ENCODE peak calls at places on chromosomes 3 and 15, in ten cellular contexts. Y is tibial nerve, F is psoas muscle, P is pancreas, I is HCT116, D is breast epithelium, Z is astrocyte, J is mammary epithelial cell, L is AG04450, Q is heart right ventricle. K is an unnamed sample.

GRCh38 chr15:41661529-41662225 is 1.5 kb downstream of the MGA start:
- DNase-seq in P (peak; percentile 77), I (no peak), L (peak; percentile 39), Y (peak; percentile 32), F (peak; percentile 76), D (peak; percentile 54), Q (peak; percentile 73), Z (peak; percentile 82), J (peak; percentile 62), K (peak; percentile 77)

GRCh38 chr3:130839815-130840214 is 54.1 kb upstream of the ATP2C1 start:
- DNase-seq in J (no peak), I (no peak), Y (no peak), Z (no peak), D (no peak), P (no peak), L (no peak), F (no peak), Q (peak; percentile 7), K (no peak)

GRCh38 chr15:89900849-89901248 is 7.1 kb upstream of the AP3S2 start:
- DNase-seq in Y (no peak), I (no peak), L (no peak), J (no peak), F (no peak), Q (peak; percentile 32), D (no peak), P (no peak), Z (no peak), K (no peak)

GRCh38 chr3:169607909-169608308 is 55.6 kb downstream of the MECOM start:
- DNase-seq in J (no peak), L (no peak), F (no peak), D (no peak), I (no peak), Y (no peak), P (no peak), Z (no peak), Q (no peak), K (no peak)

GRCh38 chr3:63051920-63052319 is 176.7 kb upstream of the CADPS start:
- DNase-seq in D (no peak), F (no peak), Q (no peak), I (no peak), Z (peak; percentile 97), L (no peak), J (no peak), P (no peak), Y (no peak), K (no peak)

GRCh38 chr15:44299997-44300396 is 11.5 kb downstream of the GOLM2 start:
- DNase-seq in Z (no peak), F (no peak), P (no peak), J (no peak), D (no peak), Y (no peak), L (no peak), Q (no peak), I (no peak), K (no peak)

GRCh38 chr3:187491371-187491770 is 123.2 kb downstream of the RTP4 start:
- DNase-seq in I (no peak), Z (no peak), Q (no peak), Y (no peak), J (no peak), P (no peak), D (no peak), F (no peak), L (no peak), K (no peak)

GRCh38 chr3:31667582-31667981 is 134.9 kb downstream of the STT3B start:
- DNase-seq in D (no peak), I (no peak), L (no peak), F (no peak), Z (no peak), J (no peak), Y (no peak), Q (no peak), P (no peak), K (no peak)

GRCh38 chr3:156974931-156975330 is 148.8 kb downstream of the LEKR1 start:
- DNase-seq in D (no peak), J (no peak), L (no peak), F (no peak), Y (no peak), I (no peak), Q (no peak), Z (no peak), P (no peak), K (no peak)

GRCh38 chr3:52106951-52107611 is 47.1 kb downstream of the POC1A start:
- DNase-seq in Q (no peak), P (no peak), I (no peak), Y (no peak), D (no peak), F (no peak), J (peak; percentile 77), L (no peak), Z (no peak), K (no peak)

GRCh38 chr3:179304605-179305004 is 18.2 kb upstream of the ZNF639 start:
- DNase-seq in P (no peak), I (no peak), L (no peak), J (peak; percentile 9), D (no peak), Z (no peak), F (no peak), Q (no peak), Y (no peak), K (no peak)

GRCh38 chr3:179772297-179772696 is 119.5 kb downstream of the USP13 start:
- DNase-seq in Y (no peak), F (no peak), L (no peak), I (no peak), P (no peak), Q (no peak), D (no peak), Z (no peak), J (no peak), K (no peak)

GRCh38 chr3:131597816-131598215 is 95.0 kb upstream of the MRPL3 start:
- DNase-seq in L (no peak), D (no peak), I (no peak), Y (no peak), J (no peak), P (no peak), Z (no peak), Q (no peak), F (no peak), K (no peak)

DNA sequence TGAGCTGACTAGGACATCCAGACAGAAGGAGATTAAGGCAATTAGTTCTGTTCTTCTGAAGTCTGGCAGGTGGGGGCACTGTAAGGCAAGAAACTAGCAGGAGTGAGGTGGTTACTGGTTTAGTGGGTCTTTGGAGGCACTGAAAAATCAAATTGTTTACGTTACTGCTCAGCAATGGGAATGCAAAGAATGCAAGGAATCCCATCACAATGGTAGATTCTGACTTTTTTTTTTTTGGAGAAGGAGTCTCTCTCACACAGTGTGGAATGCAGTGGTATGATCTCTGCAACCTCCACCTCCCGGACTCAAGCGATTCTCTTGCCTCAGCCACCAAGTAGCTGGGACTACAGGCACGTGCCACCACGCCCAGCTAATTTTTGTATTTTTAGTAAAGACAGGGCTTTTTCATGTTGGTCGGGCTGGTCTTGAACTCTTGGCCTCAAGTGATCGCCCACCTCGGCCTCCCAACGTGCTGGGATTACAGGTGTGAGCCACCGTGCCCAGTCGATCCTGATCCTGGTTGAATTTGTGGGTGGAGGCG is 16.4 kb downstream of the FAM107A start:
- DNase-seq in Q (no peak), L (peak; percentile 95), P (no peak), D (no peak), Y (no peak), Z (peak; percentile 96), I (no peak), F (no peak), J (peak; percentile 60), K (peak; percentile 53)
- H3K27ac ChIP-seq in Q (no peak overlapping the region), L (peak overlapping the region; percentile 89), P (no peak overlapping the region), D (no peak overlapping the region), Y (no peak overlapping the region), Z (peak overlapping the region; percentile 56), I (no peak overlapping the region), F (no peak overlapping the region), J (no peak overlapping the region), K (no peak overlapping the region)

GRCh38 chr3:45693941-45694521 is 4.8 kb downstream of the SACM1L start:
- DNase-seq in D (no peak), Q (no peak), Y (no peak), L (no peak), J (peak; percentile 10), P (no peak), F (no peak), I (no peak), Z (peak; percentile 45), K (no peak)
- TF ChIP-seq CTCF in D (no peak), Q (no peak), Y (no peak), L (peak; percentile 9), J (peak; percentile 8), P (no peak), F (no peak), I (no peak), Z (no peak), K (no peak)

GRCh38 chr3:12815078-12815477 is 18.6 kb downstream of the CAND2 start:
- DNase-seq in Y (no peak), D (no peak), Q (no peak), Z (no peak), J (no peak), P (no peak), L (no peak), I (no peak), F (no peak), K (no peak)
- H3K27ac ChIP-seq in Y (no peak overlapping the region), D (no peak overlapping the region), Q (no peak overlapping the region), Z (no peak overlapping the region), J (no peak overlapping the region), P (no peak overlapping the region), L (no peak overlapping the region), I (no peak overlapping the region), F (peak overlapping the region; percentile 36), K (no peak overlapping the region)

GRCh38 chr15:79923068-79923514 is 26.3 kb upstream of the MTHFS start:
- DNase-seq in P (peak; percentile 84), D (peak; percentile 44), Z (peak; percentile 25), J (peak; percentile 64), I (no peak), Q (peak; percentile 60), F (peak; percentile 56), L (no peak), Y (no peak), K (peak; percentile 83)
- TF ChIP-seq CTCF in P (no peak), D (no peak), Z (no peak), J (no peak), I (no peak), Q (no peak), F (no peak), L (no peak), Y (no peak), K (no peak)

DNA sequence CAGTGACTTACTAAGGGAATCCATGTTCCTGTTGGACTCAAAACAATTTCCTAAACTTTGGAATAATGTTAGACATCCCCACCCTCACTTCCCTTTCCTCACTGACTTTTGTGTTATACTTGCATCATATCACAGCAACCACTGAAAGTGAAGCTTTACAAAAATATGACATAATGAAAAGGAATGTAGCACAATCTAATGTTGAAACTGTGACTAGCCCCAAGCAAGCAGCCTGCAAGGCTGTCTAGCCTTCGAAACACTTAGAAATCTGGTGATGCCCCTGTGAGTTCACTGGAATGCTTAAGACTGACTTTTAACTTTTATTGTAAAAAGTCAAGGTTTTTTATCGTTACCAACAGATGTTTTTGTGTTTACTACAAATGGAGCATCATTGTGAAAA is 203.7 kb upstream of the ZNF385D start:
- DNase-seq in L (peak; percentile 33), P (no peak), Q (no peak), Z (peak; percentile 72), I (no peak), F (no peak), D (no peak), Y (no peak), J (no peak), K (no peak)
- H3K27ac ChIP-seq in L (no peak overlapping the region), P (no peak overlapping the region), Q (no peak overlapping the region), Z (peak overlapping the region; percentile 22), I (no peak overlapping the region), F (no peak overlapping the region), D (no peak overlapping the region), Y (no peak overlapping the region), J (no peak overlapping the region), K (no peak overlapping the region)

GRCh38 chr15:78914027-78914764 is 30.6 kb downstream of the CTSH start:
- DNase-seq in Z (peak; percentile 21), J (peak; percentile 25), I (no peak), Y (peak; percentile 44), D (no peak), F (peak; percentile 57), P (no peak), Q (peak; percentile 27), L (no peak), K (peak; percentile 54)
- TF ChIP-seq CTCF in Z (no peak), J (peak; percentile 74), I (peak; percentile 27), Y (peak; percentile 58), D (no peak), F (peak; percentile 41), P (no peak), Q (peak; percentile 45), L (peak; percentile 49), K (peak; percentile 77)

K was measured in WERI-Rb-1.